ENCODE peak calls at places on chromosomes 4 and X, in five cellular contexts. I is NCI-H1105, W is NT2/D1, K is T-helper 2 cell, Z is cardiac fibroblast. C is an unnamed sample.

GRCh38 chr4:79576480-79576803 is 168.4 kb upstream of the GK2 start:
- DNase-seq in K (no peak), W (no peak), Z (peak), I (peak), C (no peak)

GRCh38 chr4:110669663-110670062 is 46.8 kb upstream of the PITX2 start:
- DNase-seq in Z (no peak), I (no peak), K (no peak), W (no peak), C (no peak)

GRCh38 chr4:143307536-143307935 is 29.1 kb upstream of the GAB1 start:
- DNase-seq in W (no peak), Z (no peak), I (no peak), K (no peak), C (no peak)

GRCh38 chrX:155144926-155145325 is 71.3 kb upstream of the VBP1 start:
- DNase-seq in K (no peak), W (no peak), I (no peak), Z (no peak), C (no peak)

GRCh38 chrX:3743821-3744439 is 30.5 kb upstream of the PRKX start:
- DNase-seq in Z (no peak), W (no peak), K (no peak), I (no peak), C (no peak)

GRCh38 chrX:10508891-10509290 is 111.5 kb downstream of the MID1 start:
- DNase-seq in K (no peak), W (peak), Z (no peak), I (no peak), C (no peak)

GRCh38 chrX:11363069-11363594 is 69.9 kb downstream of the AMELX start:
- DNase-seq in I (no peak), Z (no peak), W (no peak), K (no peak), C (no peak)

GRCh38 chr4:123787710-123788109 is 391.1 kb downstream of the SPRY1 start:
- DNase-seq in I (no peak), Z (peak), K (no peak), W (no peak), C (no peak)

GRCh38 chr4:122765702-122766352 is 33.3 kb downstream of the BBS12 start:
- DNase-seq in I (no peak), K (no peak), Z (peak), W (no peak), C (no peak)

GRCh38 chr4:173398251-173398650 is 665 bp downstream of the SCRG1 start:
- DNase-seq in K (no peak), I (no peak), W (no peak), Z (no peak), C (no peak)

GRCh38 chrX:17413228-17413627 is 38.2 kb downstream of the NHS start:
- DNase-seq in I (no peak), Z (peak), K (no peak), W (no peak), C (no peak)

GRCh38 chr4:83109480-83110221 is 4.9 kb downstream of the PLAC8 start:
- DNase-seq in Z (peak), K (peak), I (peak), W (no peak), C (peak)

GRCh38 chr4:119040711-119041185 is 94.9 kb upstream of the MYOZ2 start:
- DNase-seq in W (no peak), I (no peak), K (no peak), Z (peak), C (no peak)

GRCh38 chr4:150108693-150109092 is 30.4 kb downstream of the DCLK2 start:
- DNase-seq in K (no peak), I (no peak), Z (peak), W (no peak), C (no peak)

GRCh38 chr4:183444953-183445543 is 612 bp downstream of the CDKN2AIP start:
- DNase-seq in K (no peak), Z (peak), I (no peak), W (peak), C (peak)

GRCh38 chr4:52425751-52426326 is 233.3 kb downstream of the USP46 start:
- DNase-seq in Z (no peak), W (no peak), K (no peak), I (peak), C (no peak)

GRCh38 chrX:1581132-1581531 is 10.3 kb upstream of the AKAP17A start:
- DNase-seq in W (peak), Z (peak), I (peak), K (no peak), C (no peak)

GRCh38 chr4:176492648-176493302 is 173.0 kb downstream of the SPCS3 start:
- DNase-seq in W (no peak), Z (peak), I (no peak), K (no peak), C (no peak)

GRCh38 chr4:6788123-6788522 is 5.6 kb downstream of the KIAA0232 start:
- DNase-seq in I (no peak), W (no peak), K (no peak), Z (no peak), C (peak)

GRCh38 chr4:60744767-60745166 is 455.4 kb upstream of the ADGRL3 start:
- DNase-seq in W (no peak), I (no peak), K (no peak), Z (peak), C (no peak)

GRCh38 chrX:63934791-63935190 is 149.8 kb upstream of the ARHGEF9 start:
- DNase-seq in Z (no peak), K (no peak), I (no peak), W (no peak), C (no peak)

GRCh38 chrX:96619588-96619987 is 65.1 kb upstream of the DIAPH2 start:
- DNase-seq in I (no peak), Z (peak), W (no peak), K (no peak), C (no peak)

GRCh38 chr4:147833254-147833653 is 101.4 kb downstream of the ARHGAP10 start:
- DNase-seq in W (no peak), I (no peak), Z (no peak), K (no peak), C (no peak)

GRCh38 chr4:139523076-139523475 is 32.9 kb downstream of the SETD7 start:
- DNase-seq in I (peak), K (no peak), W (no peak), Z (peak), C (no peak)

C was measured in lower lobe of right lung.